ENCODE peak calls at places on chromosomes 13 and 19, in eight cellular contexts. One of them, this sample, is unnamed.

GRCh38 chr19:7152568-7152967 is 83.1 kb downstream of the ZNF557 start:
- DNase-seq in aorta: no peak
- DNase-seq in naive B cell: no peak
- DNase-seq in right cardiac atrium: no peak
- DNase-seq in NCI-H1436: no peak
- DNase-seq in hepatocyte: no peak
- DNase-seq in endothelial cell of umbilical vein: no peak
- DNase-seq in brain microvascular endothelial cell: no peak
- DNase-seq in this sample: peak; percentile 35

GRCh38 chr13:33743438-33744368 is 74.2 kb upstream of the RFC3 start:
- DNase-seq in aorta: no peak
- DNase-seq in naive B cell: no peak
- DNase-seq in right cardiac atrium: no peak
- DNase-seq in NCI-H1436: no peak
- DNase-seq in hepatocyte: no peak
- DNase-seq in endothelial cell of umbilical vein: no peak
- DNase-seq in brain microvascular endothelial cell: no peak
- DNase-seq in this sample: no peak

GRCh38 chr19:9032136-9032626 is 22.0 kb upstream of the MUC16 start:
- DNase-seq in aorta: no peak
- DNase-seq in naive B cell: no peak
- DNase-seq in right cardiac atrium: no peak
- DNase-seq in NCI-H1436: no peak
- DNase-seq in hepatocyte: no peak
- DNase-seq in endothelial cell of umbilical vein: no peak
- DNase-seq in brain microvascular endothelial cell: no peak
- DNase-seq in this sample: no peak

GRCh38 chr13:46085737-46086136 is 19.1 kb downstream of the CPB2 start:
- DNase-seq in aorta: no peak
- DNase-seq in naive B cell: no peak
- DNase-seq in right cardiac atrium: no peak
- DNase-seq in NCI-H1436: no peak
- DNase-seq in hepatocyte: no peak
- DNase-seq in endothelial cell of umbilical vein: no peak
- DNase-seq in brain microvascular endothelial cell: no peak
- DNase-seq in this sample: no peak

GRCh38 chr19:17402982-17403855 is 2.2 kb downstream of the BST2 start:
- DNase-seq in aorta: no peak
- DNase-seq in naive B cell: no peak
- DNase-seq in right cardiac atrium: peak; percentile 49
- DNase-seq in NCI-H1436: no peak
- DNase-seq in hepatocyte: peak; percentile 54
- DNase-seq in endothelial cell of umbilical vein: peak; percentile 28
- DNase-seq in brain microvascular endothelial cell: peak; percentile 7
- DNase-seq in this sample: peak; percentile 49

GRCh38 chr19:18771328-18772242 is 19.5 kb downstream of the COMP start:
- DNase-seq in aorta: no peak
- DNase-seq in naive B cell: no peak
- DNase-seq in right cardiac atrium: no peak
- DNase-seq in NCI-H1436: no peak
- DNase-seq in hepatocyte: no peak
- DNase-seq in endothelial cell of umbilical vein: no peak
- DNase-seq in brain microvascular endothelial cell: no peak
- DNase-seq in this sample: no peak

GRCh38 chr19:32652893-32653625 is 21.9 kb downstream of the ANKRD27 start:
- DNase-seq in aorta: peak; percentile 65
- DNase-seq in naive B cell: no peak
- DNase-seq in right cardiac atrium: peak; percentile 84
- DNase-seq in NCI-H1436: no peak
- DNase-seq in hepatocyte: peak; percentile 55
- DNase-seq in endothelial cell of umbilical vein: peak; percentile 53
- DNase-seq in brain microvascular endothelial cell: peak; percentile 57
- DNase-seq in this sample: no peak

GRCh38 chr19:56727731-56728130 is 56.2 kb upstream of the ZNF835 start:
- DNase-seq in aorta: no peak
- DNase-seq in naive B cell: no peak
- DNase-seq in right cardiac atrium: no peak
- DNase-seq in NCI-H1436: no peak
- DNase-seq in hepatocyte: no peak
- DNase-seq in endothelial cell of umbilical vein: no peak
- DNase-seq in brain microvascular endothelial cell: no peak
- DNase-seq in this sample: no peak

GRCh38 chr13:101511766-101512165 is 59.3 kb downstream of the ITGBL1 start:
- DNase-seq in aorta: no peak
- DNase-seq in naive B cell: no peak
- DNase-seq in right cardiac atrium: no peak
- DNase-seq in NCI-H1436: no peak
- DNase-seq in hepatocyte: no peak
- DNase-seq in endothelial cell of umbilical vein: no peak
- DNase-seq in brain microvascular endothelial cell: no peak
- DNase-seq in this sample: peak; percentile 66